ENCODE peak calls at places on chromosomes 16 and 17, in nine cellular contexts. A is AG04450, V is keratinocyte, R is cardiac muscle cell, U is testis, W is HepG2, T is hepatocyte, X is neural progenitor cell, I is brain microvascular endothelial cell. D is an unnamed sample.

GRCh38 chr17:72297326-72298115 is 176.7 kb downstream of the SOX9 start:
- DNase-seq in X (no peak), R (peak; percentile 61), A (no peak), I (peak; percentile 60), V (no peak), U (peak; percentile 41), T (no peak), W (no peak), D (no peak)

GRCh38 chr16:84583995-84584394 is 33.9 kb downstream of the COTL1 start:
- DNase-seq in X (no peak), W (no peak), V (no peak), R (no peak), T (no peak), I (no peak), U (no peak), A (no peak), D (no peak)

GRCh38 chr16:67430504-67431076 is 331 bp upstream of the HSD11B2 start:
- DNase-seq in I (no peak), U (no peak), W (peak; percentile 77), X (peak; percentile 57), T (peak; percentile 60), V (no peak), A (no peak), R (no peak), D (no peak)

GRCh38 chr16:10521681-10522274 is 58.6 kb downstream of the EMP2 start:
- DNase-seq in T (peak; percentile 78), W (peak; percentile 79), X (peak; percentile 82), A (peak; percentile 6), V (no peak), I (peak; percentile 52), R (peak; percentile 75), U (peak; percentile 78), D (peak; percentile 79)

GRCh38 chr17:6157716-6158115 is 87.5 kb downstream of the WSCD1 start:
- DNase-seq in U (no peak), T (no peak), I (no peak), A (no peak), V (no peak), R (no peak), X (no peak), W (no peak), D (no peak)

GRCh38 chr17:27975146-27976011 is 67.1 kb upstream of the NLK start:
- DNase-seq in T (no peak), R (peak; percentile 23), X (no peak), U (no peak), W (no peak), V (no peak), I (no peak), A (peak; percentile 4), D (no peak)

GRCh38 chr16:84143784-84144199 is 1.2 kb downstream of the HSDL1 start:
- DNase-seq in A (no peak), I (no peak), T (peak; percentile 26), X (peak; percentile 71), R (peak; percentile 2), V (no peak), U (no peak), W (no peak), D (no peak)

GRCh38 chr16:60041671-60042070 is 1307.6 kb upstream of the GOT2 start:
- DNase-seq in W (no peak), X (no peak), U (no peak), R (no peak), T (no peak), V (no peak), A (no peak), I (no peak), D (no peak)

GRCh38 chr17:8900626-8901585 is 33.4 kb upstream of the PIK3R6 start:
- DNase-seq in R (no peak), W (no peak), X (no peak), V (no peak), T (no peak), U (no peak), I (no peak), A (no peak), D (peak; percentile 44)

GRCh38 chr16:9817586-9817985 is 364.6 kb downstream of the GRIN2A start:
- DNase-seq in X (no peak), R (no peak), V (no peak), I (no peak), T (no peak), W (no peak), A (no peak), U (no peak), D (no peak)

GRCh38 chr16:3954411-3954921 is 74.0 kb upstream of the CREBBP start:
- DNase-seq in W (peak; percentile 17), I (no peak), A (no peak), U (peak; percentile 42), T (peak; percentile 41), X (no peak), V (no peak), R (peak; percentile 34), D (no peak)

GRCh38 chr16:81004646-81005353 is 1.9 kb downstream of the CMC2 start:
- DNase-seq in R (peak; percentile 73), U (peak; percentile 37), A (peak; percentile 32), I (peak; percentile 62), X (peak; percentile 75), V (peak; percentile 15), W (peak; percentile 65), T (peak; percentile 83), D (no peak)

GRCh38 chr16:46748775-46749705 is 896 bp upstream of the MYLK3 start:
- DNase-seq in A (no peak), U (peak; percentile 58), T (peak; percentile 32), R (no peak), V (no peak), I (no peak), X (no peak), W (no peak), D (no peak)

GRCh38 chr17:57875109-57876022 is 25.5 kb upstream of the MRPS23 start:
- DNase-seq in A (peak; percentile 97), U (peak; percentile 78), T (peak; percentile 93), R (peak; percentile 99), V (no peak), X (peak; percentile 80), W (peak; percentile 93), I (peak; percentile 95), D (peak; percentile 96)

GRCh38 chr17:31541559-31541958 is 150.1 kb downstream of the RAB11FIP4 start:
- DNase-seq in X (no peak), A (no peak), I (no peak), W (peak; percentile 56), U (no peak), T (no peak), V (no peak), R (no peak), D (no peak)
- TF ChIP-seq CTCF in X (no peak), A (peak; percentile 15), I (peak; percentile 42), W (peak; percentile 59), U (no peak), T (no peak), V (peak; percentile 39), R (peak; percentile 17), D (no peak)

GRCh38 chr16:71424626-71425025 is 17.2 kb downstream of the TLE7 start:
- DNase-seq in U (no peak), I (no peak), A (no peak), X (no peak), V (no peak), T (no peak), R (no peak), W (no peak), D (no peak)

GRCh38 chr16:71423865-71424264 is 18.0 kb downstream of the TLE7 start:
- DNase-seq in V (no peak), X (no peak), I (no peak), W (no peak), A (no peak), U (peak; percentile 5), T (no peak), R (no peak), D (no peak)

GRCh38 chr16:71426069-71426879 is 15.6 kb downstream of the TLE7 start:
- DNase-seq in A (peak; percentile 26), W (peak; percentile 99), U (peak; percentile 82), T (peak; percentile 81), I (peak; percentile 94), V (peak; percentile 99), R (peak; percentile 80), X (peak; percentile 88), D (no peak)

GRCh38 chr16:71426880-71427615 is 14.8 kb downstream of the TLE7 start:
- DNase-seq in U (no peak), V (no peak), A (no peak), W (no peak), X (no peak), I (no peak), T (no peak), R (no peak), D (no peak)

DNA sequence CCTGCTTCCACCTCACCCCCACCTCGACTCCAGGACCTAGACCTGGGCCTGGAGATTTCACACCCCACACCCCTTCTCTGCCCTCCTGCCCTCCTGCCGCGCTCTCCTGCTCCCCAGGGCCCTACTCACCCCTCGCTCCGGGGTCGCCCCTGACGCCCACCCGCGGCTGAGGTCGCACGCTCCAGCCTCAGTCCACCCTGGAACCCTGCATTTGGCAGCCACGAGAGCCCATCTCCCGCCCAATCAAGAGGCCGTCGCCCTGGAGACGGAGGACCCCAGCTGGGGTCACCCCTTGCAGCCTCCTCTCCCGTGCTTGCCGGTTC is 16.1 kb downstream of the TLE7 start:
- DNase-seq in R (no peak), U (peak; percentile 28), X (no peak), A (no peak), T (no peak), I (no peak), V (no peak), W (no peak), D (no peak)
- H3K4me3 ChIP-seq in R (peak overlapping the region; percentile 18), U (peak overlapping the region; percentile 43), X (peak overlapping the region; percentile 84), A (no peak overlapping the region), T (peak overlapping the region; percentile 22), I (peak overlapping the region; percentile 61), V (peak overlapping the region; percentile 74), W (peak overlapping the region; percentile 80), D (no peak overlapping the region)

GRCh38 chr16:86809458-86809955 is 231.2 kb downstream of the FOXL1 start:
- DNase-seq in A (peak; percentile 55), X (no peak), R (peak; percentile 27), W (no peak), U (no peak), V (no peak), I (peak; percentile 89), T (no peak), D (no peak)
- H3K27ac ChIP-seq in A (no peak overlapping the region), X (no peak overlapping the region), R (no peak overlapping the region), W (no peak overlapping the region), U (no peak overlapping the region), V (no peak overlapping the region), I (peak overlapping the region; percentile 44), T (no peak overlapping the region), D (no peak overlapping the region)

GRCh38 chr16:30421010-30421409 is 8.8 kb downstream of the DCTPP1 start:
- DNase-seq in T (no peak), X (no peak), U (no peak), V (no peak), W (no peak), A (no peak), I (no peak), R (no peak), D (no peak)

GRCh38 chr16:30416047-30416603 is 8.7 kb downstream of the ZNF771 start:
- DNase-seq in U (no peak), A (no peak), R (no peak), T (no peak), V (no peak), X (no peak), I (no peak), W (no peak), D (no peak)

GRCh38 chr16:30416624-30417298 is 9.4 kb downstream of the ZNF771 start:
- DNase-seq in A (no peak), I (no peak), W (no peak), R (no peak), V (no peak), X (no peak), U (no peak), T (no peak), D (no peak)

GRCh38 chr16:30417447-30418349 is 10.3 kb downstream of the ZNF771 start:
- DNase-seq in V (no peak), T (peak; percentile 94), W (no peak), I (peak; percentile 65), A (peak; percentile 80), R (peak; percentile 96), U (peak; percentile 78), X (peak; percentile 99), D (peak; percentile 86)

GRCh38 chr16:30418350-30419181 is 11.2 kb downstream of the ZNF771 start:
- DNase-seq in X (no peak), R (no peak), T (no peak), V (no peak), W (no peak), I (no peak), U (no peak), A (no peak), D (no peak)
- TF ChIP-seq CTCF in X (no peak), R (peak; percentile 11), T (no peak), V (no peak), W (no peak), I (no peak), U (no peak), A (no peak), D (no peak)